ENCODE peak calls at places on chromosome 7, in eight cellular contexts. One of them, this sample, is unnamed.
A peak's percentile ranks its signal among the peaks of the same experiment; 100 is the strongest.

GRCh38 chr7:150811-151221 is 41.6 kb upstream of the FAM20C start:
- DNase-seq in EH: peak; percentile 12
- DNase-seq in psoas muscle: peak; percentile 55
- DNase-seq in NCI-H1048: no peak
- DNase-seq in activated CD8-positive, alpha-beta memory T cell treated with anti-CD3 and anti-CD28 coated beads for 1 hour: no peak
- DNase-seq in epithelial cell of esophagus: no peak
- DNase-seq in stimulated activated CD4-positive, alpha-beta T cell treated with anti-CD3 and anti-CD28 coated beads, Interleukin-4, amount 100 ng/mL, for 48 hours: no peak
- DNase-seq in fibroblast of pulmonary artery: no peak
- DNase-seq in this sample: peak; percentile 74

GRCh38 chr7:90298145-90299038 is 22.7 kb downstream of the FAM237B start:
- DNase-seq in EH: peak; percentile 70
- DNase-seq in psoas muscle: no peak
- DNase-seq in NCI-H1048: no peak
- DNase-seq in activated CD8-positive, alpha-beta memory T cell treated with anti-CD3 and anti-CD28 coated beads for 1 hour: no peak
- DNase-seq in epithelial cell of esophagus: peak; percentile 82
- DNase-seq in stimulated activated CD4-positive, alpha-beta T cell treated with anti-CD3 and anti-CD28 coated beads, Interleukin-4, amount 100 ng/mL, for 48 hours: no peak
- DNase-seq in fibroblast of pulmonary artery: peak; percentile 86
- DNase-seq in this sample: no peak

GRCh38 chr7:151279868-151280267 is 31.4 kb upstream of the SMARCD3 start:
- DNase-seq in EH: no peak
- DNase-seq in psoas muscle: no peak
- DNase-seq in NCI-H1048: no peak
- DNase-seq in activated CD8-positive, alpha-beta memory T cell treated with anti-CD3 and anti-CD28 coated beads for 1 hour: no peak
- DNase-seq in epithelial cell of esophagus: no peak
- DNase-seq in stimulated activated CD4-positive, alpha-beta T cell treated with anti-CD3 and anti-CD28 coated beads, Interleukin-4, amount 100 ng/mL, for 48 hours: no peak
- DNase-seq in fibroblast of pulmonary artery: no peak
- DNase-seq in this sample: no peak

GRCh38 chr7:75732764-75733630 is 5.7 kb downstream of the HIP1 start:
- DNase-seq in EH: peak; percentile 99
- DNase-seq in psoas muscle: peak; percentile 61
- DNase-seq in NCI-H1048: no peak
- DNase-seq in activated CD8-positive, alpha-beta memory T cell treated with anti-CD3 and anti-CD28 coated beads for 1 hour: no peak
- DNase-seq in epithelial cell of esophagus: peak; percentile 40
- DNase-seq in stimulated activated CD4-positive, alpha-beta T cell treated with anti-CD3 and anti-CD28 coated beads, Interleukin-4, amount 100 ng/mL, for 48 hours: no peak
- DNase-seq in fibroblast of pulmonary artery: peak; percentile 54
- DNase-seq in this sample: no peak

GRCh38 chr7:29977926-29978652 is 11.5 kb downstream of the SCRN1 start:
- DNase-seq in EH: no peak
- DNase-seq in psoas muscle: no peak
- DNase-seq in NCI-H1048: no peak
- DNase-seq in activated CD8-positive, alpha-beta memory T cell treated with anti-CD3 and anti-CD28 coated beads for 1 hour: no peak
- DNase-seq in epithelial cell of esophagus: no peak
- DNase-seq in stimulated activated CD4-positive, alpha-beta T cell treated with anti-CD3 and anti-CD28 coated beads, Interleukin-4, amount 100 ng/mL, for 48 hours: no peak
- DNase-seq in fibroblast of pulmonary artery: no peak
- DNase-seq in this sample: no peak

GRCh38 chr7:155947051-155947450 is 134.8 kb upstream of the SHH start:
- DNase-seq in EH: no peak
- DNase-seq in psoas muscle: no peak
- DNase-seq in NCI-H1048: no peak
- DNase-seq in activated CD8-positive, alpha-beta memory T cell treated with anti-CD3 and anti-CD28 coated beads for 1 hour: no peak
- DNase-seq in epithelial cell of esophagus: peak; percentile 22
- DNase-seq in stimulated activated CD4-positive, alpha-beta T cell treated with anti-CD3 and anti-CD28 coated beads, Interleukin-4, amount 100 ng/mL, for 48 hours: no peak
- DNase-seq in fibroblast of pulmonary artery: peak; percentile 11
- DNase-seq in this sample: no peak

GRCh38 chr7:143901360-143901709 is 641 bp downstream of the TCAF1 start:
- DNase-seq in EH: peak; percentile 66
- DNase-seq in psoas muscle: peak; percentile 35
- DNase-seq in NCI-H1048: no peak
- DNase-seq in activated CD8-positive, alpha-beta memory T cell treated with anti-CD3 and anti-CD28 coated beads for 1 hour: no peak
- DNase-seq in epithelial cell of esophagus: peak; percentile 51
- DNase-seq in stimulated activated CD4-positive, alpha-beta T cell treated with anti-CD3 and anti-CD28 coated beads, Interleukin-4, amount 100 ng/mL, for 48 hours: no peak
- DNase-seq in fibroblast of pulmonary artery: peak; percentile 61
- DNase-seq in this sample: peak; percentile 40

GRCh38 chr7:102393467-102393866 is 2.7 kb upstream of the PRKRIP1 start:
- DNase-seq in EH: peak; percentile 30
- DNase-seq in psoas muscle: no peak
- DNase-seq in NCI-H1048: no peak
- DNase-seq in activated CD8-positive, alpha-beta memory T cell treated with anti-CD3 and anti-CD28 coated beads for 1 hour: no peak
- DNase-seq in epithelial cell of esophagus: no peak
- DNase-seq in stimulated activated CD4-positive, alpha-beta T cell treated with anti-CD3 and anti-CD28 coated beads, Interleukin-4, amount 100 ng/mL, for 48 hours: no peak
- DNase-seq in fibroblast of pulmonary artery: no peak
- DNase-seq in this sample: no peak

GRCh38 chr7:98202367-98203195 is 8.7 kb upstream of the BHLHA15 start:
- DNase-seq in EH: no peak
- DNase-seq in psoas muscle: no peak
- DNase-seq in NCI-H1048: no peak
- DNase-seq in activated CD8-positive, alpha-beta memory T cell treated with anti-CD3 and anti-CD28 coated beads for 1 hour: peak; percentile 37
- DNase-seq in epithelial cell of esophagus: peak; percentile 16
- DNase-seq in stimulated activated CD4-positive, alpha-beta T cell treated with anti-CD3 and anti-CD28 coated beads, Interleukin-4, amount 100 ng/mL, for 48 hours: peak; percentile 54
- DNase-seq in fibroblast of pulmonary artery: no peak
- DNase-seq in this sample: no peak

GRCh38 chr7:15417341-15417988 is 144.3 kb downstream of the AGMO start:
- DNase-seq in EH: no peak
- DNase-seq in psoas muscle: no peak
- DNase-seq in NCI-H1048: no peak
- DNase-seq in activated CD8-positive, alpha-beta memory T cell treated with anti-CD3 and anti-CD28 coated beads for 1 hour: no peak
- DNase-seq in epithelial cell of esophagus: no peak
- DNase-seq in stimulated activated CD4-positive, alpha-beta T cell treated with anti-CD3 and anti-CD28 coated beads, Interleukin-4, amount 100 ng/mL, for 48 hours: no peak
- DNase-seq in fibroblast of pulmonary artery: no peak
- DNase-seq in this sample: no peak

GRCh38 chr7:86949052-86949778 is 110.2 kb downstream of the ELAPOR2 start:
- DNase-seq in EH: no peak
- DNase-seq in psoas muscle: no peak
- DNase-seq in NCI-H1048: no peak
- DNase-seq in activated CD8-positive, alpha-beta memory T cell treated with anti-CD3 and anti-CD28 coated beads for 1 hour: no peak
- DNase-seq in epithelial cell of esophagus: no peak
- DNase-seq in stimulated activated CD4-positive, alpha-beta T cell treated with anti-CD3 and anti-CD28 coated beads, Interleukin-4, amount 100 ng/mL, for 48 hours: no peak
- DNase-seq in fibroblast of pulmonary artery: no peak
- DNase-seq in this sample: no peak

GRCh38 chr7:50962962-50963374 is 180.3 kb upstream of the GRB10 start:
- DNase-seq in EH: peak; percentile 84
- DNase-seq in psoas muscle: peak; percentile 53
- DNase-seq in NCI-H1048: no peak
- DNase-seq in activated CD8-positive, alpha-beta memory T cell treated with anti-CD3 and anti-CD28 coated beads for 1 hour: no peak
- DNase-seq in epithelial cell of esophagus: peak; percentile 43
- DNase-seq in stimulated activated CD4-positive, alpha-beta T cell treated with anti-CD3 and anti-CD28 coated beads, Interleukin-4, amount 100 ng/mL, for 48 hours: no peak
- DNase-seq in fibroblast of pulmonary artery: peak; percentile 74
- DNase-seq in this sample: peak; percentile 84

GRCh38 chr7:4021413-4021812 is 660.7 kb upstream of the FOXK1 start:
- DNase-seq in EH: no peak
- DNase-seq in psoas muscle: no peak
- DNase-seq in NCI-H1048: no peak
- DNase-seq in activated CD8-positive, alpha-beta memory T cell treated with anti-CD3 and anti-CD28 coated beads for 1 hour: no peak
- DNase-seq in epithelial cell of esophagus: no peak
- DNase-seq in stimulated activated CD4-positive, alpha-beta T cell treated with anti-CD3 and anti-CD28 coated beads, Interleukin-4, amount 100 ng/mL, for 48 hours: no peak
- DNase-seq in fibroblast of pulmonary artery: no peak
- DNase-seq in this sample: no peak

GRCh38 chr7:127786184-127786583 is 134.2 kb downstream of the SND1 start:
- DNase-seq in EH: peak; percentile 45
- DNase-seq in psoas muscle: no peak
- DNase-seq in NCI-H1048: no peak
- DNase-seq in activated CD8-positive, alpha-beta memory T cell treated with anti-CD3 and anti-CD28 coated beads for 1 hour: no peak
- DNase-seq in epithelial cell of esophagus: no peak
- DNase-seq in stimulated activated CD4-positive, alpha-beta T cell treated with anti-CD3 and anti-CD28 coated beads, Interleukin-4, amount 100 ng/mL, for 48 hours: no peak
- DNase-seq in fibroblast of pulmonary artery: peak; percentile 52
- DNase-seq in this sample: no peak

GRCh38 chr7:67463983-67464382 is 467.4 kb downstream of the TYW1 start:
- DNase-seq in EH: no peak
- DNase-seq in psoas muscle: no peak
- DNase-seq in NCI-H1048: no peak
- DNase-seq in activated CD8-positive, alpha-beta memory T cell treated with anti-CD3 and anti-CD28 coated beads for 1 hour: no peak
- DNase-seq in epithelial cell of esophagus: no peak
- DNase-seq in stimulated activated CD4-positive, alpha-beta T cell treated with anti-CD3 and anti-CD28 coated beads, Interleukin-4, amount 100 ng/mL, for 48 hours: no peak
- DNase-seq in fibroblast of pulmonary artery: no peak
- DNase-seq in this sample: no peak

GRCh38 chr7:81623251-81623855 is 146.5 kb downstream of the HGF start:
- DNase-seq in EH: no peak
- DNase-seq in psoas muscle: no peak
- DNase-seq in NCI-H1048: no peak
- DNase-seq in activated CD8-positive, alpha-beta memory T cell treated with anti-CD3 and anti-CD28 coated beads for 1 hour: no peak
- DNase-seq in epithelial cell of esophagus: peak; percentile 79
- DNase-seq in stimulated activated CD4-positive, alpha-beta T cell treated with anti-CD3 and anti-CD28 coated beads, Interleukin-4, amount 100 ng/mL, for 48 hours: no peak
- DNase-seq in fibroblast of pulmonary artery: no peak
- DNase-seq in this sample: no peak

This sample was measured in left lung.